ENCODE peak calls at places on chromosomes 2 and 18, in nine cellular contexts. H, I, N, D, E, X, O, P and F are unnamed samples.

GRCh38 chr2:23828256-23828980 is 98.5 kb downstream of the ATAD2B start:
- DNase-seq in H (no peak), I (no peak), N (no peak), D (no peak), E (no peak), X (no peak), O (no peak), P (no peak), F (no peak)

GRCh38 chr2:227058888-227059399 is 105.1 kb downstream of the COL4A4 start:
- DNase-seq in H (no peak), I (no peak), N (no peak), D (no peak), E (no peak), X (no peak), O (no peak), P (no peak), F (no peak)

GRCh38 chr2:217625475-217626245 is 377.1 kb downstream of the TNS1 start:
- DNase-seq in H (peak), I (no peak), N (no peak), D (no peak), E (no peak), X (peak), O (no peak), P (no peak), F (no peak)

GRCh38 chr2:95231723-95232122 is 24.4 kb downstream of the ZNF892 start:
- DNase-seq in H (no peak), I (no peak), N (peak), D (peak), E (no peak), X (no peak), O (peak), P (no peak), F (peak)

GRCh38 chr2:239019193-239019581 is 171.3 kb downstream of the TWIST2 start:
- DNase-seq in H (no peak), I (no peak), N (no peak), D (no peak), E (no peak), X (no peak), O (no peak), P (peak), F (no peak)

GRCh38 chr2:44233450-44234128 is 41.7 kb upstream of the SLC3A1 start:
- DNase-seq in H (peak), I (no peak), N (no peak), D (no peak), E (no peak), X (peak), O (peak), P (no peak), F (no peak)

GRCh38 chr2:54030814-54031213 is 60.0 kb upstream of the PSME4 start:
- DNase-seq in H (no peak), I (no peak), N (no peak), D (no peak), E (no peak), X (no peak), O (no peak), P (no peak), F (no peak)

GRCh38 chr2:219495531-219496122 is 3.1 kb upstream of the GMPPA start:
- DNase-seq in H (no peak), I (no peak), N (peak), D (no peak), E (peak), X (peak), O (peak), P (no peak), F (peak)

GRCh38 chr18:59835656-59836379 is 64.0 kb upstream of the PMAIP1 start:
- DNase-seq in H (no peak), I (no peak), N (no peak), D (no peak), E (no peak), X (no peak), O (peak), P (no peak), F (no peak)

GRCh38 chr2:45743531-45744391 is 92.3 kb downstream of the PRKCE start:
- DNase-seq in H (no peak), I (no peak), N (no peak), D (no peak), E (peak), X (peak), O (no peak), P (no peak), F (no peak)

GRCh38 chr2:235829726-235830125 is 335.9 kb downstream of the AGAP1 start:
- DNase-seq in H (no peak), I (no peak), N (no peak), D (no peak), E (no peak), X (no peak), O (no peak), P (no peak), F (no peak)

GRCh38 chr18:74935411-74935810 is 273.5 kb downstream of the PTGR3 start:
- DNase-seq in H (no peak), I (no peak), N (no peak), D (no peak), E (no peak), X (no peak), O (no peak), P (no peak), F (no peak)

GRCh38 chr2:219509780-219510511 is 4.3 kb upstream of the ASIC4 start:
- DNase-seq in H (no peak), I (peak), N (peak), D (no peak), E (no peak), X (no peak), O (peak), P (peak), F (peak)

GRCh38 chr2:106694960-106695470 is 191.0 kb downstream of the ST6GAL2 start:
- DNase-seq in H (no peak), I (no peak), N (no peak), D (no peak), E (no peak), X (no peak), O (no peak), P (no peak), F (no peak)

GRCh38 chr2:217662984-217663602 is 339.7 kb downstream of the TNS1 start:
- DNase-seq in H (no peak), I (no peak), N (no peak), D (no peak), E (no peak), X (no peak), O (no peak), P (no peak), F (no peak)

GRCh38 chr2:190879474-190880373 is 897 bp upstream of the GLS start:
- DNase-seq in H (no peak), I (no peak), N (no peak), D (no peak), E (no peak), X (no peak), O (no peak), P (no peak), F (no peak)

GRCh38 chr2:99153921-99154604 is 679 bp downstream of the TSGA10 start:
- DNase-seq in H (no peak), I (no peak), N (no peak), D (no peak), E (no peak), X (no peak), O (peak), P (no peak), F (no peak)

GRCh38 chr2:7994397-7994951 is 687.4 kb upstream of the ID2 start:
- DNase-seq in H (no peak), I (peak), N (no peak), D (no peak), E (no peak), X (no peak), O (peak), P (no peak), F (no peak)

GRCh38 chr2:191114403-191114886 is 36.3 kb downstream of the STAT4 start:
- DNase-seq in H (no peak), I (no peak), N (no peak), D (no peak), E (no peak), X (no peak), O (no peak), P (no peak), F (no peak)

GRCh38 chr18:4068552-4069158 is 386.5 kb downstream of the DLGAP1 start:
- DNase-seq in H (no peak), I (no peak), N (peak), D (no peak), E (no peak), X (peak), O (peak), P (no peak), F (peak)

GRCh38 chr2:178105566-178105965 is 6.7 kb upstream of the RBM45 start:
- DNase-seq in H (no peak), I (no peak), N (no peak), D (no peak), E (no peak), X (no peak), O (no peak), P (no peak), F (no peak)

GRCh38 chr18:39235118-39235719 is 1669.6 kb upstream of the CELF4 start:
- DNase-seq in H (no peak), I (no peak), N (no peak), D (no peak), E (no peak), X (no peak), O (no peak), P (peak), F (no peak)

GRCh38 chr2:31428001-31428418 is 13.5 kb upstream of the XDH start:
- DNase-seq in H (no peak), I (no peak), N (no peak), D (no peak), E (no peak), X (no peak), O (no peak), P (no peak), F (no peak)

GRCh38 chr18:12946549-12947354 is 1.1 kb upstream of the SEH1L start:
- DNase-seq in H (peak), I (peak), N (no peak), D (peak), E (peak), X (peak), O (peak), P (peak), F (peak)

GRCh38 chr2:233387667-233388528 is 33.6 kb downstream of the DGKD start:
- DNase-seq in H (peak), I (peak), N (no peak), D (peak), E (peak), X (peak), O (no peak), P (peak), F (no peak)

GRCh38 chr2:88005776-88006175 is 10.6 kb downstream of the RNU2-63P start:
- DNase-seq in H (no peak), I (no peak), N (no peak), D (peak), E (no peak), X (no peak), O (no peak), P (no peak), F (no peak)

GRCh38 chr18:36608107-36608506 is 220.7 kb downstream of the TPGS2 start:
- DNase-seq in H (no peak), I (no peak), N (no peak), D (no peak), E (no peak), X (no peak), O (no peak), P (no peak), F (no peak)

GRCh38 chr2:189222440-189222839 is 42.9 kb upstream of the COL5A2 start:
- DNase-seq in H (no peak), I (peak), N (no peak), D (no peak), E (no peak), X (no peak), O (no peak), P (peak), F (no peak)

GRCh38 chr2:80304522-80304878 is at the start of gene LRRTM1:
- DNase-seq in H (no peak), I (no peak), N (peak), D (no peak), E (no peak), X (no peak), O (peak), P (peak), F (peak)

GRCh38 chr2:238239552-238239871 is 326 bp downstream of the HES6 start:
- DNase-seq in H (no peak), I (no peak), N (no peak), D (no peak), E (no peak), X (no peak), O (peak), P (no peak), F (no peak)

GRCh38 chr2:227545990-227546389 is 52.7 kb upstream of the SCYGR2 start:
- DNase-seq in H (no peak), I (no peak), N (no peak), D (no peak), E (no peak), X (no peak), O (no peak), P (peak), F (no peak)

DNA sequence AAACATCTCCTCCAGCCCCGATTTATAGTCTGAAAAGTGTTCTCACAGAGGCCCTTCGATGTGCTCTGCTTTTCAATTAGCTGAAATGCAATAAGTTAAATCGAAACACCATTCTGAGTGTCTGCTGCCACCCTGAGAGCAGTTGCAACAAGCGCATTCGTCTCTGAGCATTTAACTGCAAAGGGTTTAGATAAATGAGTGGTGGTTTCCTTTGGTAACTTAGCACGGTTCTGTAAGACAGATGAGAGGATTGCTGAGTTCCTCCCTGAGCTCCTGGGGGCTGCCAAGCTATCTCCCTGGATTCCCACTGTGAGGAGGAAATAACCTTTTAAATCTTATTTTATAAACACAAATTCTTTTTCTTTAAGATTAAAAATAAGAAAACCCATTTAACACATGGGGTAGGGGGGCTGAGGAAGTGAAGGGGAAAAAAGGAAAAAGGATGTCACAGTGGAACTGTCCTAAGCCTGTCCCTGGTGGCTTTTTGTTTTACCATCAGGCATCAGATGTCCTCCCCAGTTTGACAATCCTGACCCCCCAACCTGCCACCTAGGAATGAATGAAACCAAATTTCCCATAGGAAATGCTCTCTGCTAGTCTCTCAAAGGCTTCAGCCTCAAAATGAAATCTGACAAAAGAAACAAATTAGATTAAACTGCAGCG is 56.4 kb upstream of the CREB1 start:
- DNase-seq in H (peak), I (peak), N (peak), D (peak), E (peak), X (peak), O (peak), P (no peak), F (peak)
- TF ChIP-seq CTCF in H (peak), I (peak), N (peak), D (peak), E (peak), X (peak), O (peak), P (peak), F (no peak)

DNA sequence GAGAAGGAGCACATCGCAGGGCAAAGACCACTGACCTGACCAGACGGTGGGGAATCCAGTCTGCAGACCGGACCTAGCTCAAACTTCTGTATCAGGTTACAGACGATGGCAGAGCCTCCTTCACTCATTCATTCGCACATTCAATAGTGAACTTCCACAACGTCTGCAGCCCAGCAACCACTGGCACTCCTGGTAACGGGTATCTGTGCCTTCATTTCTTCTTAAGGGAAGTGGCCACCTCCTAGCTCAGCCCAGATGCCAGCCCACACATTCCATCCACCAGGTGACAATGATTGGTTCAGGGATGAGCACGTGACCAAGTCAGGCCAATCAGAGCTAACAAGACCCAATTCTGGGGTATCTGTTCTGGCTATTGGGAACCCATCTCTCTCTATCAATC is 15.9 kb upstream of the ARMC9 start:
- DNase-seq in H (no peak), I (no peak), N (no peak), D (no peak), E (no peak), X (no peak), O (no peak), P (no peak), F (no peak)
- TF ChIP-seq CTCF in H (no peak), I (no peak), N (no peak), D (no peak), E (no peak), X (no peak), O (no peak), P (no peak), F (no peak)

GRCh38 chr2:55781542-55781941 is 87.9 kb upstream of the PNPT1 start:
- DNase-seq in H (no peak), I (no peak), N (no peak), D (no peak), E (no peak), X (no peak), O (no peak), P (no peak), F (no peak)
- TF ChIP-seq CTCF in H (no peak), I (no peak), N (no peak), D (no peak), E (peak), X (no peak), O (no peak), P (no peak), F (no peak)

DNA sequence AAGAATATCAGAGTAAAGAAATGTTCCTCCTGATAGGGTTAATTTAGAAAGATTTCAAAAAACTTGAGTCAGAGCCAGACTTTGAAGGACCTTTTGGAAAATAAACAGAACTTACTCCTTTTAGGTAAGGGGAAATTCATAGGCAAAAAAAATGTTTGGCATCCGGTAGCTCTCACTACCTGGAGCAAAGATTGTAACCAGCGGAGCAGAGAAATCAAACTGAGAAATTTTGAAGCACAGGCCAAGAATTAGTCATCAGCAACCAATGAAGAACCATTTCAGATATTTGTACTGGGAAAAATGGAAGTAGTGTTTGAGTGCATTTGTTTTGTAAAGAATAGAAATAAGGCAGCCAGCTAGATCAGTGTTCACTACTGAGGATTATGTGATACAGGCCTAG is 112.9 kb downstream of the ICA1L start:
- DNase-seq in H (no peak), I (no peak), N (no peak), D (no peak), E (no peak), X (no peak), O (no peak), P (no peak), F (no peak)
- TF ChIP-seq CTCF in H (no peak), I (no peak), N (no peak), D (no peak), E (no peak), X (no peak), O (no peak), P (no peak), F (no peak)

GRCh38 chr2:97957432-97958183 is 38.1 kb downstream of the TMEM131 start:
- DNase-seq in H (no peak), I (no peak), N (no peak), D (no peak), E (no peak), X (peak), O (no peak), P (no peak), F (no peak)
- TF ChIP-seq CTCF in H (no peak), I (no peak), N (no peak), D (no peak), E (no peak), X (no peak), O (no peak), P (no peak), F (no peak)

GRCh38 chr18:76937597-76937996 is 115.2 kb downstream of the ZNF236 start:
- DNase-seq in H (peak), I (no peak), N (no peak), D (no peak), E (no peak), X (no peak), O (no peak), P (no peak), F (no peak)
- TF ChIP-seq CTCF in H (peak), I (no peak), N (peak), D (no peak), E (no peak), X (peak), O (no peak), P (no peak), F (no peak)

GRCh38 chr2:139217641-139218040 is 437.5 kb upstream of the NXPH2 start:
- DNase-seq in H (no peak), I (no peak), N (no peak), D (no peak), E (no peak), X (no peak), O (no peak), P (no peak), F (no peak)

GRCh38 chr2:139214806-139215205 is 434.6 kb upstream of the NXPH2 start:
- DNase-seq in H (no peak), I (no peak), N (no peak), D (no peak), E (no peak), X (no peak), O (no peak), P (no peak), F (no peak)

GRCh38 chr2:139216435-139216834 is 436.2 kb upstream of the NXPH2 start:
- DNase-seq in H (no peak), I (no peak), N (no peak), D (no peak), E (no peak), X (no peak), O (no peak), P (no peak), F (no peak)

DNA sequence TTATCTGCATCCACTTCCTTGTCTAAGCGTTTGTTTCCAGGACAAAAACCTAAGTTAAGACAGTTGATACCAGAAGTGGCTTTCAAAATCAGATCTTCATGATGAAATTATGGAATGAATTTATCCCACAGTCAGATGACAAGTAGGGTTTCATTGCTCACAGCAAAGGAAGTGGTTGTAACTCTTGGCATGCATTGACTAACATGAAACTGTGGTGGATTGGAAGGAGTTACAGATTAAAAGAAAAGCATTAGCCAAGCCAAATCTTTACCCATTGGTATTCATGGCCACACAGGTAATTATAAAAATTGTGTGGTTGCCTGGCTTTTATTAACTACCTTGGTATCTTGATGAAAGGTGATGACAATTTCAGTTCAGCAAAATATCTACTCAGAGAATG is 438.0 kb upstream of the NXPH2 start:
- DNase-seq in H (no peak), I (no peak), N (no peak), D (no peak), E (no peak), X (no peak), O (no peak), P (no peak), F (no peak)
- TF ChIP-seq CTCF in H (no peak), I (no peak), N (no peak), D (no peak), E (no peak), X (no peak), O (no peak), P (no peak), F (no peak)

GRCh38 chr2:65432227-65433190 is at the start of gene SPRED2:
- DNase-seq in H (peak), I (peak), N (peak), D (peak), E (peak), X (peak), O (peak), P (peak), F (peak)
- TF ChIP-seq CTCF in H (no peak), I (no peak), N (peak), D (peak), E (no peak), X (peak), O (peak), P (no peak), F (peak)

GRCh38 chr18:56937874-56938273 is 209.0 kb upstream of the BOD1L2 start:
- DNase-seq in H (no peak), I (no peak), N (no peak), D (no peak), E (no peak), X (no peak), O (no peak), P (no peak), F (no peak)
- TF ChIP-seq CTCF in H (no peak), I (no peak), N (no peak), D (no peak), E (no peak), X (no peak), O (no peak), P (no peak), F (no peak)